ENCODE peak calls at places on chromosomes 3 and 15, in seven cellular contexts. C is SHP77; Y is stromal cell of bone marrow; B is activated naive CD8-positive, alpha-beta T cell treated with anti-CD3 and anti-CD28 coated beads for 36 hours; V is tibial nerve; G is tibial artery; J is DMS53. L is an unnamed sample.

GRCh38 chr3:33299395-33300081 is 22.3 kb downstream of the FBXL2 start:
- DNase-seq in C (no peak), Y (peak; percentile 84), B (no peak), V (no peak), G (no peak), J (no peak), L (no peak)

GRCh38 chr15:97598353-97598798 is 362.1 kb upstream of the ARRDC4 start:
- DNase-seq in C (no peak), Y (no peak), B (no peak), V (no peak), G (no peak), J (no peak), L (no peak)

GRCh38 chr3:10804183-10804648 is 11.8 kb upstream of the SLC6A11 start:
- DNase-seq in C (no peak), Y (no peak), B (no peak), V (no peak), G (no peak), J (no peak), L (no peak)

GRCh38 chr15:66720206-66721010 is 18.4 kb downstream of the SMAD6 start:
- DNase-seq in C (no peak), Y (peak; percentile 88), B (peak; percentile 43), V (no peak), G (peak; percentile 75), J (peak; percentile 42), L (no peak)

GRCh38 chr3:129312671-129313414 is 34.2 kb downstream of the HMCES start:
- DNase-seq in C (no peak), Y (no peak), B (no peak), V (no peak), G (no peak), J (peak; percentile 28), L (no peak)

GRCh38 chr3:183211390-183211789 is 41.7 kb upstream of the B3GNT5 start:
- DNase-seq in C (peak; percentile 19), Y (no peak), B (no peak), V (no peak), G (no peak), J (no peak), L (no peak)

GRCh38 chr3:47323431-47324277 is 40.9 kb downstream of the KLHL18 start:
- DNase-seq in C (no peak), Y (no peak), B (no peak), V (no peak), G (no peak), J (peak; percentile 3), L (no peak)

GRCh38 chr3:108311797-108312196 is 15.4 kb downstream of the HHLA2 start:
- DNase-seq in C (peak; percentile 9), Y (no peak), B (no peak), V (no peak), G (no peak), J (no peak), L (no peak)

GRCh38 chr3:132626955-132627354 is 29.9 kb downstream of the ACKR4 start:
- DNase-seq in C (no peak), Y (no peak), B (no peak), V (no peak), G (no peak), J (no peak), L (no peak)

GRCh38 chr3:195906865-195907729 is 1.3 kb downstream of the TNK2 start:
- DNase-seq in C (peak; percentile 44), Y (no peak), B (peak; percentile 77), V (no peak), G (no peak), J (peak; percentile 86), L (peak; percentile 86)

GRCh38 chr3:128712848-128713247 is 13.1 kb upstream of the RAB7A start:
- DNase-seq in C (no peak), Y (no peak), B (no peak), V (no peak), G (no peak), J (no peak), L (no peak)

GRCh38 chr3:137165117-137165806 is 207.5 kb downstream of the IL20RB start:
- DNase-seq in C (no peak), Y (peak; percentile 12), B (no peak), V (no peak), G (no peak), J (peak; percentile 9), L (no peak)

GRCh38 chr3:158072790-158073189 is 33.4 kb downstream of the SHOX2 start:
- DNase-seq in C (no peak), Y (no peak), B (no peak), V (no peak), G (no peak), J (no peak), L (no peak)

GRCh38 chr15:59456114-59456513 is 18.1 kb downstream of the FAM81A start:
- DNase-seq in C (no peak), Y (no peak), B (no peak), V (no peak), G (no peak), J (peak; percentile 90), L (no peak)

GRCh38 chr3:45547764-45548683 is 46.5 kb upstream of the LIMD1 start:
- DNase-seq in C (no peak), Y (peak; percentile 54), B (no peak), V (no peak), G (peak; percentile 68), J (no peak), L (no peak)

GRCh38 chr15:78438595-78439285 is 724 bp downstream of the IREB2 start:
- DNase-seq in C (no peak), Y (no peak), B (peak; percentile 36), V (no peak), G (no peak), J (peak; percentile 26), L (peak; percentile 41)

GRCh38 chr3:117630469-117630868 is 920.9 kb downstream of the TUSC7 start:
- DNase-seq in C (no peak), Y (peak; percentile 14), B (no peak), V (no peak), G (no peak), J (no peak), L (no peak)

GRCh38 chr15:98689431-98689861 is 41.1 kb downstream of the IGF1R start:
- DNase-seq in C (no peak), Y (no peak), B (no peak), V (no peak), G (no peak), J (no peak), L (no peak)